ENCODE peak calls at places on chromosomes 16 and 17, in six cellular contexts. A is fibroblast of lung; U is endodermal cell; O is HCT116; T is CD8-positive, alpha-beta T cell; F is left lung. E is an unnamed sample.

GRCh38 chr17:65514541-65514940 is 46.9 kb downstream of the AXIN2 start:
- DNase-seq in O (no peak), U (no peak), T (no peak), F (no peak), A (peak; percentile 11), E (no peak)

GRCh38 chr17:4551141-4551540 is 4.0 kb downstream of the MYBBP1A start:
- DNase-seq in U (peak; percentile 76), T (no peak), F (no peak), A (no peak), O (no peak), E (no peak)

GRCh38 chr17:1174490-1174889 is 5.3 kb downstream of the ABR start:
- DNase-seq in T (no peak), O (no peak), U (no peak), F (no peak), A (no peak), E (no peak)

GRCh38 chr16:31347445-31347844 is 7.5 kb upstream of the ITGAX start:
- DNase-seq in T (no peak), F (no peak), A (no peak), O (no peak), U (no peak), E (no peak)

GRCh38 chr16:455453-455852 is 30.0 kb downstream of the RAB11FIP3 start:
- DNase-seq in U (no peak), O (no peak), F (no peak), A (no peak), T (no peak), E (no peak)

GRCh38 chr16:14487579-14487978 is 142.5 kb downstream of the PARN start:
- DNase-seq in A (no peak), U (no peak), O (no peak), T (no peak), F (no peak), E (no peak)

GRCh38 chr16:30025574-30025973 is 2.6 kb downstream of the C16orf92 start:
- DNase-seq in O (no peak), U (no peak), T (no peak), F (peak; percentile 35), A (no peak), E (no peak)

GRCh38 chr16:11750056-11750455 is 7.4 kb upstream of the TXNDC11 start:
- DNase-seq in U (no peak), T (no peak), O (no peak), A (no peak), F (no peak), E (no peak)

GRCh38 chr17:34588266-34588665 is 8.9 kb downstream of the TMEM132E start:
- DNase-seq in T (no peak), A (no peak), U (no peak), O (no peak), F (no peak), E (no peak)

GRCh38 chr17:6269474-6269873 is 165.4 kb downstream of the AIPL1 start:
- DNase-seq in A (peak; percentile 14), U (peak; percentile 94), O (peak; percentile 6), F (no peak), T (no peak), E (no peak)

GRCh38 chr16:4404967-4405696 is 11.3 kb downstream of the CORO7 start:
- DNase-seq in F (no peak), O (no peak), U (no peak), A (no peak), T (no peak), E (no peak)

GRCh38 chr17:67491009-67491677 is 114.1 kb downstream of the PITPNC1 start:
- DNase-seq in A (peak; percentile 99), T (no peak), F (peak; percentile 89), U (peak; percentile 74), O (peak; percentile 87), E (no peak)

GRCh38 chr17:44115585-44116415 is 7.6 kb downstream of the HDAC5 start:
- DNase-seq in O (no peak), A (peak; percentile 47), T (no peak), F (no peak), U (peak; percentile 88), E (no peak)

GRCh38 chr16:66293932-66294331 is 72.6 kb upstream of the CDH5 start:
- DNase-seq in T (no peak), A (no peak), U (peak; percentile 24), O (no peak), F (no peak), E (no peak)

GRCh38 chr17:8893621-8894020 is 26.1 kb upstream of the PIK3R6 start:
- DNase-seq in F (no peak), A (no peak), U (peak; percentile 70), T (no peak), O (no peak), E (no peak)

GRCh38 chr16:12097523-12098428 is 121.2 kb downstream of the SNX29 start:
- DNase-seq in U (no peak), F (no peak), T (no peak), O (no peak), A (peak; percentile 83), E (peak; percentile 22)

GRCh38 chr17:33292981-33293867 is at the start of gene ASIC2:
- DNase-seq in O (no peak), T (no peak), U (peak; percentile 91), F (peak; percentile 71), A (no peak), E (peak; percentile 10)

GRCh38 chr17:65925606-65926307 is 266.2 kb downstream of the CEP112 start:
- DNase-seq in O (no peak), U (no peak), A (no peak), T (no peak), F (no peak), E (no peak)

GRCh38 chr17:65198653-65199382 is 61.6 kb downstream of the RGS9 start:
- DNase-seq in O (peak; percentile 62), U (peak; percentile 70), F (no peak), T (no peak), A (peak; percentile 78), E (no peak)

GRCh38 chr16:86222541-86222940 is 287.8 kb upstream of the FOXF1 start:
- DNase-seq in A (peak; percentile 82), U (peak; percentile 62), O (no peak), F (no peak), T (no peak), E (no peak)

GRCh38 chr17:16442141-16442540 is 26.8 kb downstream of the TRPV2 start:
- DNase-seq in T (no peak), U (no peak), F (no peak), O (no peak), A (peak; percentile 58), E (no peak)

GRCh38 chr17:10631048-10631700 is 25.9 kb downstream of the MYH3 start:
- DNase-seq in T (no peak), A (peak; percentile 26), U (peak; percentile 88), O (no peak), F (peak; percentile 83), E (no peak)

GRCh38 chr17:10633738-10634379 is 23.2 kb downstream of the MYH3 start:
- DNase-seq in A (no peak), F (no peak), T (no peak), U (no peak), O (no peak), E (no peak)

GRCh38 chr17:10631701-10632100 is 25.4 kb downstream of the MYH3 start:
- DNase-seq in A (no peak), U (no peak), F (no peak), T (no peak), O (no peak), E (no peak)

GRCh38 chr17:10638151-10638550 is 19.0 kb downstream of the MYH3 start:
- DNase-seq in F (no peak), T (no peak), A (no peak), U (no peak), O (no peak), E (no peak)

GRCh38 chr17:10635290-10635689 is 21.8 kb downstream of the MYH3 start:
- DNase-seq in A (no peak), O (no peak), U (peak; percentile 85), T (no peak), F (no peak), E (no peak)
- H3K27ac ChIP-seq in A (no peak overlapping the region), O (no peak overlapping the region), U (no peak overlapping the region), T (no peak overlapping the region), F (no peak overlapping the region), E (no peak overlapping the region)

GRCh38 chr16:57648125-57648524 is 19.7 kb downstream of the ADGRG1 start:
- DNase-seq in F (no peak), A (no peak), U (no peak), O (no peak), T (no peak), E (no peak)
- H3K27ac ChIP-seq in F (peak overlapping the region; percentile 68), A (no peak overlapping the region), U (no peak overlapping the region), O (no peak overlapping the region), T (no peak overlapping the region), E (peak overlapping the region; percentile 6)

DNA sequence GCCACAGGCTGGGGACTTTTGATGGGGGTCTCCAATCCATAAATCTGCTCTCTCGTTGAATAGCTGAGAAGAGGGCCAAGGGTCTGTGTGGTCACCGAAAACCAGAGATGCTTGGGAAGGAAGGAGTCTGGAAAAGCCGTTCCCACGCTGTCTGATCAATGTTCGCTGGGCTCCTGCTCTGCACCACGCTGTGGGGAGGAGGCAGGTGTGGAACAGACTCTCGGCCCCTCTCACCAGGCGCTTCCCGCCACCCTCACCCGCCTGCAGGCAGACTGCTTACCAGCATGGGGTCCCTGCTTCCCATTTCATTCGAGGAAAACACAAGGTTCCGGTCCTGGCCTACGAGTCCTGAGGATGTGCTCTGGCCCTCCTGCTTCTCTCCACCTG is 702 bp upstream of the ALDH3A1 start:
- DNase-seq in A (no peak), U (no peak), T (no peak), O (no peak), F (no peak), E (no peak)
- H3K27ac ChIP-seq in A (no peak overlapping the region), U (no peak overlapping the region), T (no peak overlapping the region), O (no peak overlapping the region), F (no peak overlapping the region), E (peak overlapping the region; percentile 58)

GRCh38 chr16:84557059-84557458 is 52.6 kb upstream of the MEAK7 start:
- DNase-seq in U (no peak), A (no peak), F (no peak), O (no peak), T (no peak), E (no peak)

GRCh38 chr16:84557504-84557903 is 53.0 kb upstream of the MEAK7 start:
- DNase-seq in U (no peak), O (no peak), T (no peak), A (no peak), F (no peak), E (no peak)

GRCh38 chr16:84553873-84554399 is 49.5 kb upstream of the MEAK7 start:
- DNase-seq in O (no peak), A (no peak), F (no peak), U (no peak), T (peak; percentile 8), E (no peak)

GRCh38 chr16:84554627-84555328 is 50.3 kb upstream of the MEAK7 start:
- DNase-seq in T (no peak), O (no peak), F (no peak), A (no peak), U (no peak), E (no peak)

DNA sequence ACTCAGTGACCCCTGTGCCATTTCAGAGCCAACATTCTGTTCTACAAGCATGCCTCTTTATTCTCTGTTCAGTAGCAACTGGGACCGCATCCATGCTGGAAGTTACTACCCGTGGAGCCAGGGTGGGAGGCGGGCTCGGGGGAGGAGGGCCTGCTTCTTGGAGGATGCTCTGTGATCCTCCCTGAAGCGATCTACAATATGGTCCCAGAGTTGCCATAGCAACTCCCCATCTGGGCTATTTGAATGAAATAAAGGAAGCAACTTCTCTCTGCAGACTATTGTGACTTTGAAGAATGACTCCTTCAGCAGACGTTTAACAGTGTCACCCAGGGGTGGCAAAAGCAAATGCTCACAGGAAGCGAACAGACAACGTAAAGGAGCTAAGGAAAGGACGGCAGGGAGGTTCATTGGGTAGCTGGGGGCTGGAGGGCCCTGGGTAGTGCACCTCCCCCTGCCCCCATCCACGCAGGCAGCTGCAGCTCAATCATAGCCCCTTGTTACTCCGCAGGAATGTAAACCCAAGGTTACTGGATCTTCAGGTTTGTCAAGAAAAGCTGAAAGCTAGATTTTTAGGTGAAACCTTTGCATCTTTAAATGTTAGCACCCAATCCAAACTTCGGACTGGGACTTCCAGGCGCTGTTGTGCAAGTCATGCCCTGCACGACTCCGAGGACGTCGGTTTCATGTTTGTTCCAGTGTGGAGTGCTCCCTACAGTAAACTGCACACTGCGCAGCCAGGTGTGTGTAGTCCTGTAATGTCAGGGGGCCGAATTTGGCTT is 51.1 kb upstream of the MEAK7 start:
- DNase-seq in O (no peak), A (no peak), T (no peak), U (no peak), F (no peak), E (no peak)
- H3K27ac ChIP-seq in O (no peak overlapping the region), A (no peak overlapping the region), T (no peak overlapping the region), U (peak overlapping the region; percentile 80), F (no peak overlapping the region), E (no peak overlapping the region)